ENCODE peak calls at places on chromosomes 12 and 14, in six cellular contexts. H is A673, Z is fibroblast of lung, E is left ventricle myocardium inferior, P is upper lobe of right lung, T is brain microvascular endothelial cell. I is an unnamed sample.

GRCh38 chr14:105211086-105211757 is 30.1 kb upstream of the NUDT14 start:
- DNase-seq in H (no peak), Z (no peak), E (no peak), P (no peak), T (no peak), I (no peak)

GRCh38 chr12:6452245-6452731 is 446 bp downstream of the TAPBPL start:
- DNase-seq in H (peak), Z (no peak), E (no peak), P (no peak), T (no peak), I (no peak)

GRCh38 chr14:47060050-47060449 is 408.5 kb upstream of the RPL10L start:
- DNase-seq in H (no peak), Z (no peak), E (no peak), P (no peak), T (no peak), I (no peak)

GRCh38 chr14:95348395-95349080 is 28.8 kb upstream of the CLMN start:
- DNase-seq in H (peak), Z (no peak), E (no peak), P (no peak), T (no peak), I (no peak)

GRCh38 chr12:130916251-130916911 is 37.3 kb upstream of the ADGRD1 start:
- DNase-seq in H (peak), Z (peak), E (peak), P (peak), T (peak), I (peak)

GRCh38 chr12:67366530-67367196 is 97.5 kb downstream of the CAND1 start:
- DNase-seq in H (no peak), Z (peak), E (no peak), P (no peak), T (peak), I (no peak)

GRCh38 chr12:2288875-2289274 is 236.1 kb downstream of the CACNA1C start:
- DNase-seq in H (no peak), Z (no peak), E (no peak), P (no peak), T (no peak), I (no peak)

GRCh38 chr14:97824218-97824617 is 1027.0 kb downstream of the VRK1 start:
- DNase-seq in H (no peak), Z (no peak), E (no peak), P (no peak), T (no peak), I (no peak)

GRCh38 chr14:26180221-26180620 is 417.6 kb downstream of the NOVA1 start:
- DNase-seq in H (no peak), Z (no peak), E (no peak), P (no peak), T (no peak), I (no peak)

GRCh38 chr12:1620093-1620492 is 8.9 kb upstream of the WNT5B start:
- DNase-seq in H (no peak), Z (no peak), E (no peak), P (no peak), T (no peak), I (no peak)

DNA sequence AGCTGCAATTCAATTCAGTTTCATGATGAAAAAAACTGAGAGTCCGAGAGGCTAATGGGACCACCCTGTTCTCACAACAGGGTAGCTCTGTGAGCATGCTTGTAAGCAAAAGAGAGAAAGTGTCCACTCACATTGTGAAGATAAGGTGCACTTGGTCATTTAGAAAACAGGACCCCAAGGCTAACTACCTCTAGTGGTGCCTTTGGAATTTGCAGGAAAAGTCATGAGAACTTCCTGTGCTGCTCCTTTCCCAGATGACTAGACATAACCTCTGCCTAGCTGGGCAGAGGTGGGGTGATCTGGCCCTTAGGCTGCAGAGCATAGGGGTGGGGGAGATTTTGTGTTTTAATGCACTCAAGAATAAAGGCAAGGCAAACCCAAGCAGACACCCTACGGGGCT is 118.9 kb downstream of the STAB2 start:
- DNase-seq in H (no peak), Z (no peak), E (no peak), P (no peak), T (no peak), I (no peak)
- TF ChIP-seq CTCF in H (peak), Z (no peak), E (no peak), P (no peak), T (peak), I (no peak)

GRCh38 chr12:132355742-132356681 is 26.6 kb upstream of the GALNT9 start:
- DNase-seq in H (no peak), Z (no peak), E (no peak), P (peak), T (no peak), I (no peak)
- H3K27ac ChIP-seq in H (no peak), Z (no peak), E (no peak), P (no peak), T (no peak), I (no peak)

GRCh38 chr14:37024166-37024565 is 148.2 kb downstream of the SLC25A21 start:
- DNase-seq in H (no peak), Z (no peak), E (no peak), P (no peak), T (no peak), I (no peak)
- TF ChIP-seq CTCF in H (peak), Z (no peak), E (no peak), P (no peak), T (no peak), I (no peak)

DNA sequence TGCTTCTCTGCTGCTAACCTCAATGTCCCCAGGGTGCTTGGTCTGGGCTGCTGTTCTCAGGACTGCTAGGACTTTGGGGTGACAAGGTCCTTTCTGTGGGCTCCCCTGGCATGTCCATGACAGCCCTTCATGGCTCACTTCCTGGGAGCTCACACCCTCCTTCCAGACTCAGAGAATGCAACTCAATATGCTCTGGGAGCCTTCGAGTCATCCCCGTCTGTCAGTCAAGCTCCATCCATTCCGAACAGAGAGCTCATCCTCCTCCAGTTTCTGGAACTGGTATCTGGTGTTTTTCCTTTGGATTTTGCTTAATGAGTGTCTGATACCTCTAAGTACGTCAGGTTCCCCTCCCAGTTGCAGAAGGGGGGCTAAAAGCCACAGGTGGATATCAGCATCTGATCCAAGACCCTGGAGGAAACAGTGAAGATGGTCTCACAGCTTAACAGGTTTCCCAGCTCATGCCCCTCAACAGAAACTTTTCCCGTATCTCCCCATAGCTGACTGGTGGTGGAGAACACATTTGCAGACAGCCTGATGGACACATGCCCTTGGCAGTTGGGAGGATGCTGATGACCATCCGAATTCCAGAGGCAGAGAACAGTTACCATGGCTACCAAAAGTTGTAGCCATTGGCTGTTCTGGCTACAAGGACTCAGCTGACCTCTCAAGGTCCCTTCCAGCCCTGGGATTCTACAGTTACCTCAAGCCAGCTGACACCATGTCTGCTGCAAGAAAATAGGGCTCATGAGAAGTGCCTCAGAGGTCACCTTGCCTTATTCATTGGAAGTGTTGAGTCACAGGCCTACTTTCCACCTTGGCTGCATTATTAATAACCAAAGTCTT is 9.5 kb upstream of the RAB35 start:
- DNase-seq in H (no peak), Z (peak), E (no peak), P (no peak), T (no peak), I (no peak)
- H3K27ac ChIP-seq in H (no peak), Z (no peak), E (peak), P (peak), T (no peak), I (no peak)

GRCh38 chr12:58068706-58069105 is 127.3 kb downstream of the ATP23 start:
- DNase-seq in H (no peak), Z (no peak), E (no peak), P (no peak), T (no peak), I (no peak)

GRCh38 chr12:58071994-58072393 is 130.6 kb downstream of the ATP23 start:
- DNase-seq in H (no peak), Z (no peak), E (no peak), P (no peak), T (no peak), I (no peak)

GRCh38 chr12:58079806-58080205 is 138.4 kb downstream of the ATP23 start:
- DNase-seq in H (no peak), Z (no peak), E (no peak), P (no peak), T (no peak), I (no peak)

GRCh38 chr12:58069268-58069967 is 128.1 kb downstream of the ATP23 start:
- DNase-seq in H (no peak), Z (peak), E (no peak), P (no peak), T (no peak), I (no peak)

DNA sequence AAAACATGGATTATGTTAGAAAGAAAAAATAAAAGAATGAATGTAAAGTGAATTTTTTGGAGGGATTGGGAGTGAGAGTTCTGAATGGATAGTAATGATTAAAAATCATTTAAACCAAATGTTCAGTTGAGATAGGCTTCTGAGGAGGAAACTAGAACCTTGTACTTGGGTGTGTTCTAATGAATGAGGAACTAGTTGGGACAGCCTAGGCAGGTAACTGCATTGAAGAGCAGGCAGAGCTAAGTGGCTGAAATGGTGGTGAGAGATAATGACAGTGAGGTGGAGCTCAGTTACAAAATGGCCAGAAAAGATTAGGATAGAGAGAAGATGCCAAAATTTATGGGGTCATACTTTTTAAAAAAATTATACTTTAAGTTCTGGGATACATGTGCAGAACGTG is 132.9 kb downstream of the ATP23 start:
- DNase-seq in H (no peak), Z (no peak), E (no peak), P (no peak), T (no peak), I (no peak)
- TF ChIP-seq CTCF in H (no peak), Z (no peak), E (no peak), P (no peak), T (no peak), I (no peak)

GRCh38 chr12:52142431-52142830 is 49.4 kb downstream of the KRT80 start:
- DNase-seq in H (no peak), Z (no peak), E (no peak), P (no peak), T (no peak), I (no peak)
- H3K27ac ChIP-seq in H (no peak), Z (no peak), E (no peak), P (no peak), T (no peak), I (peak)

GRCh38 chr12:100345020-100345767 is 11.7 kb upstream of the SLC17A8 start:
- DNase-seq in H (no peak), Z (no peak), E (no peak), P (no peak), T (no peak), I (no peak)

GRCh38 chr12:100346660-100347059 is 10.2 kb upstream of the SLC17A8 start:
- DNase-seq in H (peak), Z (peak), E (no peak), P (no peak), T (no peak), I (no peak)

DNA sequence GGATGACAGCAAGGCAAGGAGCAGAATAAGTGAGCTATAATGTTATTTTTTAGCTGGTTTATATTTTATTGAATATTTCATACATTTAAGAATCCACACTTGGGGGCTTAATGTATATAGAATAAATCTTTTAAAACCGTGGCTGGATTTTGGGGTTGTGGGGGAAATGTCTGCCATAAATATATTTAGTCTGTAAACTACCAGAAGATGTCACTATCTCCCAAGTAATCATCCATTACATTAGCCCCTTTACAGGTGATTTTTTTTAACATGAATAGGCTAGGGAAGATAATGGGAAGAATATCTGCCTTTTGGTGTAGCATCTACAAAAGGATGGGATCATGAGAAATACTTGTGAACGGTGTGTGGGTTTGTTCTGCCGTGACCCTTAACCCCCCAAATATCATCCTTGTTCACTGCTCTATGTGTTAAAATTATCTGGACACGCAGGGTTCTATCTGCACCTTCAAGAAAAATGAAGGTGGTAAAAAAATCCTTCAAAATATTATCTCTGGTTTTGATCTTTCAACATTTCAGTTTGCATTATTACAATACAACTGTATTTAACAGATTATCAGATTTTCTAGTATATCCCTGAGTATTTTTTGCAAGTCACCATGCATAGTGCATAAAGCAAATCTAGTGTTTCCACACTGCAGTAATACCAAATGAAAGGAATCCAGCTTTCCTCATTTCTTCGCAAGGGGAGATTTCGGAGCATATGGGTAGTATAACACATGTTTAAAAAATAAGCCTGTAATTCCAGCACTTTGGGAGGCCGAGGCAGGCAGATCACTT is 8.0 kb upstream of the SLC17A8 start:
- DNase-seq in H (peak), Z (peak), E (no peak), P (no peak), T (no peak), I (peak)
- TF ChIP-seq CTCF in H (peak), Z (no peak), E (peak), P (peak), T (peak), I (no peak)

DNA sequence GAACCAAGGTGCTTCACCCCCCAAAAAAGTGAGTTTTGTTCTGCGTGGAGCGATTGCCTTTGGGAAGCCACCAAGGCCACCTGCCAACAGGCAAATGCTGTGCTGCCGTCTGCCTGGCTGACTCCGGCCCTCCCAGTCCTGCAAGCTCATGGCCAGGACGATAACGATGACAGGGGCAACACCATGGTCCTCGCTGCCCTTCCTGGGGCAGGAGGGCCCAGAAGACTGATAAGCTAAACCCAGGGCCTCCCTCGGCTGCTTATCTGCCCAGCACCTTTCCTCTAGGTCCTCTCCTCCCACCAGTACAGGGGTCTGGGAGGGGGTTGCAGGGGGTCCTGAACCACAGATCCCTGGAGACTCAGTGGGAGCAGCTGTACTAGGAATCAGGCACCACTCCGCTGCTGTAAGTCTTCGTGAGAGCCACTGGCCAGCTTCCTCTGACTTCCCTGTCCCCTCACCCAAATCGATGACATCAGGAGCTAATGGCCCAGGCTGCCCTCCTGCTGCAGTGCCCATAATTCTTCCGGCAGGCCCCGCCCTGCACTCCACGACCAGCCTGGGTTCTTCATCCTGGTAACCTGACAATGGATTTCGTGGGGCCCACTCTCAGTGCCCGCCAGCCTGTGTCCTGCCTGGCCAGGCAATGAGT is 5.2 kb downstream of the ANKRD9 start:
- DNase-seq in H (no peak), Z (no peak), E (no peak), P (peak), T (no peak), I (no peak)
- H3K27ac ChIP-seq in H (no peak), Z (no peak), E (peak), P (no peak), T (no peak), I (peak)

GRCh38 chr14:39431416-39432178 is 636 bp downstream of the FBXO33 start:
- DNase-seq in H (peak), Z (peak), E (peak), P (peak), T (peak), I (peak)

GRCh38 chr14:39432179-39432618 is at the start of gene FBXO33:
- DNase-seq in H (peak), Z (peak), E (peak), P (peak), T (peak), I (peak)

GRCh38 chr14:39434401-39434800 is 2.2 kb upstream of the FBXO33 start:
- DNase-seq in H (no peak), Z (no peak), E (no peak), P (no peak), T (peak), I (no peak)

GRCh38 chr14:39433452-39433813 is 1.2 kb upstream of the FBXO33 start:
- DNase-seq in H (no peak), Z (no peak), E (no peak), P (no peak), T (no peak), I (no peak)

DNA sequence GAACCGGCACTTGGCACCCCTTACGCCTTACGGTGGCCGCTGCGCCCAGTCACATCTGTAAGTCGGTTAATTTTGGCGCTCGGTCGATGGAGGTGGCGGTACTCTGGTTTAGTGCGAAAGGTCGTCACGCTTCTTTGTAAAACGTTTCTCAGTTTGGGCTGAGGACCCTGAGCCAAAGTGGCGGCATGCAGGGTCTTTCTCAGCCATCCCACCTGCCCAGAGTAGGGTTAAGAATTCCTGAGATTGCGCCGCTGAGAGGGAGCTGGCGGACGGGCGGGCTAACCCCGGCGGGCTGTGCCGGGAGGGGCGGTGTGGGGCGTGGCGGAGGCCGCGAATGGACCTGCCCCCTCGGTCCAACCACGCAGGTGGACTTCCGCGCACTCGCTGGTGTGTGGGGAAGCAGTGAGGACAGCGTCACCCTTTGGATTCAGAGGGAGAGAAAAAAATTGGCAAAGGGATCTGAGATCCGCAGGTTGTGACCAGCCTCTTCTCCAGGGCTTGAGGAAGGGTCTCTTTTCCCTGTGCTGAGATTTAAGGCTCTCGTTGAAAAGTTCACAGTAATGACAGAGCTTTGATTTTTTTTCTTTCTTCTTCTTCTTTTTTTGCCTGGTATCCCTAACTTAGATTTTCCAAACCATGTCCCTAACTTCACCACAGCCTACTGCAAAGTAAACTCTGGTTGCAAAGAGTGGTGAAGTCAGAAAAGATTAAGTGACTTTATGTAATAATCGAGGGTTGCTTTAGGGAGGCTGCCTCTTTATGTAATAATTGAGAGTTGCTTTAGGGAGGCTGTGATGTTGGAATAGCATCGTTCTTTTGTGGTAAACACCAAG is 602 bp upstream of the FBXO33 start:
- DNase-seq in H (peak), Z (peak), E (peak), P (peak), T (peak), I (peak)
- TF ChIP-seq CTCF in H (peak), Z (no peak), E (peak), P (peak), T (no peak), I (peak)